ENCODE peak calls at places on chromosome 2, in five cellular contexts. Q, R, X, Z and V are unnamed samples.
A peak's percentile ranks its signal among the peaks of the same experiment; 100 is the strongest.

GRCh38 chr2:234998404-234999211 is 46.8 kb downstream of the SH3BP4 start:
- DNase-seq in Z (no peak), Q (no peak), R (no peak), X (no peak), V (no peak)

GRCh38 chr2:7633556-7634153 is 716.4 kb downstream of the RNF144A start:
- DNase-seq in Q (no peak), Z (no peak), R (no peak), X (no peak), V (no peak)

GRCh38 chr2:102041351-102041750 is 49.6 kb downstream of the IL1R2 start:
- DNase-seq in X (no peak), R (no peak), Z (no peak), Q (no peak), V (peak; percentile 66)

GRCh38 chr2:217313386-217313785 is 453.5 kb upstream of the TNP1 start:
- DNase-seq in Z (no peak), R (no peak), X (no peak), Q (no peak), V (no peak)

GRCh38 chr2:226911932-226912331 is 76.1 kb downstream of the RHBDD1 start:
- DNase-seq in R (no peak), X (no peak), Z (no peak), Q (no peak), V (peak; percentile 74)

GRCh38 chr2:84963692-84964405 is 7.1 kb upstream of the KCMF1 start:
- DNase-seq in Q (peak; percentile 76), X (no peak), R (no peak), Z (no peak), V (peak; percentile 97)

GRCh38 chr2:232611559-232612218 is 21.7 kb upstream of the EFHD1 start:
- DNase-seq in Z (peak; percentile 68), Q (peak; percentile 73), X (no peak), R (peak; percentile 62), V (peak; percentile 54)

GRCh38 chr2:134372141-134372540 is 118.3 kb downstream of the MGAT5 start:
- DNase-seq in R (no peak), X (no peak), Q (no peak), Z (no peak), V (peak; percentile 73)

GRCh38 chr2:208025814-208026184 is 472 bp upstream of the PLEKHM3 start:
- DNase-seq in Z (peak; percentile 33), Q (no peak), R (no peak), X (no peak), V (no peak)

GRCh38 chr2:142321706-142322280 is 191.0 kb upstream of the LRP1B start:
- DNase-seq in Q (no peak), Z (no peak), X (no peak), R (no peak), V (no peak)
- TF ChIP-seq RCOR1 in Q (no peak), Z (no peak), X (no peak), R (no peak), V (no peak)

DNA sequence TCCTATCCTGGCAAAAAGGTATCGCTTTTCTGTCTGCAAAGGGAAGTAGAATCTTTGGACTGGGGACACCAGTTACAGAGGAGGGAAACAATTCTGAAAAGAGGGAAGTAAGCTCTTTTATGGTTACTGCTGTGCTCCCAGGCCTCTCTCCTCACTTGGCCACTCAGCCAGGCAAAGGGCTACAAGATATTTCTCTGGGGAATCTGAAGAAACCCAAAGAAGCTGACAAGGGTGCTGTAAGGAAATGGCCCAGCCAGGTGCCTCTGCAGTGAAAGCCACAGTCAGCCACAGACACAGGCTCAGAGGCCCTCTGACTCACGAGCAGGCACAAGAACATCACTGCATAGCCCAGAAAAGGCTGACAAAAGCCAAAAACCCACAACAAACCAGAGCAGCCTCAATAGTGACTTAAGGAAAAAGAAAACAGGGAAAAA is 5.8 kb downstream of the HDLBP start:
- DNase-seq in Q (no peak), Z (no peak), R (no peak), X (peak; percentile 74), V (peak; percentile 61)
- TF ChIP-seq RCOR1 in Q (no peak), Z (no peak), R (no peak), X (no peak), V (no peak)

DNA sequence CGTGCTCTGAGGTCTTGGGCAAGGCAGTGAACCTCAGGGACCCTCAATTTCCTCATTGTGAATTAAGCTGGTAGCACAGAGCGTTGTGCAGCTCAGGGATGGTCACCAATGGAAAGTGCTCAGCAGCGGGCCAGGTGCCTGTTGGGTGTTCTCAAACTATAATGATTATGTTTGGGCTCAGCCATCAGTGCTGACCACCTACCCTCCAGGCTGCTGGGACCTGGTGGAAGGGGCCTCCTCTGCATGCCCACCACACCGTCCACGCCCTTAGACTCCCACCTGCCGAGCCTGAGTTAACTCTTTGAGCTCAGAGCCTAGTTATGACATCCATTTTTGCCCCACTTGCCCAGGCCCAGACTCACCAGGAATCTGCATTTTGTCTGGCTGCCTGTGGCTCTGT is 35.0 kb downstream of the GLI2 start:
- DNase-seq in Q (no peak), R (no peak), X (no peak), Z (no peak), V (no peak)
- TF ChIP-seq RCOR1 in Q (no peak), R (no peak), X (no peak), Z (no peak), V (no peak)

GRCh38 chr2:152647417-152648010 is 69.7 kb downstream of the PRPF40A start:
- DNase-seq in X (no peak), Z (no peak), Q (no peak), R (no peak), V (peak; percentile 49)

GRCh38 chr2:152649997-152650396 is 67.3 kb downstream of the PRPF40A start:
- DNase-seq in R (no peak), Z (no peak), X (no peak), Q (no peak), V (no peak)

GRCh38 chr2:152648336-152648735 is 68.9 kb downstream of the PRPF40A start:
- DNase-seq in Q (peak; percentile 17), R (no peak), X (no peak), Z (no peak), V (peak; percentile 32)

GRCh38 chr2:152651834-152652233 is 65.4 kb downstream of the PRPF40A start:
- DNase-seq in Q (no peak), Z (no peak), R (no peak), X (no peak), V (no peak)

DNA sequence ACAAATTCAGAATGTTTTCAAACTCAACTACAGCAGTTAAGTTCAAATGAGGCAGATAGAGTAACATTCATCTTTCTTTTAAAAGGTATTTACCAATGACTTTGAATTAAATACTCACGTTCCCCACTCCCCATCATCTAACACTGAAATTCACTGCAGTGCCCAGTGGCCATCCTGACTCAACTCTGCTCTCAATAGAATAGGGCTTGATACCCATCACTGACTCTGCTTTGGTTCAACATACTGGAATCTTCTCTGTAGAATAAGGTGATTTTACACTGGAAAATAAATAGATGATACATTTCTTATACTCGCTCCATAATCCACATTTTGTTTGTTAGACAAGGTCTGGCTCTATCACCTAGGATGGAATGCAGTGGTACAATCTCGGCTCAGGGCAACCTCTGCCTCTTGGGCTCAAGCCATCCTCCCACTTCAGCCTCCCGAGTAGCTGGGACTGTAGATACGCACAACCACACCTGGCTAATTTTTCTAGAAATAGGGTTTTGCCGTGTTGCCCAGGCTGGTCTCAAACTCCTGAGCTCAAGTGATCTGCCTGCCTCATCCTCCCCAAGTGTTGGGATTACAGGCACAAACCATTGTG is 66.4 kb downstream of the PRPF40A start:
- DNase-seq in Z (no peak), X (no peak), R (no peak), Q (no peak), V (no peak)
- TF ChIP-seq RCOR1 in Z (no peak), X (no peak), R (no peak), Q (no peak), V (no peak)

DNA sequence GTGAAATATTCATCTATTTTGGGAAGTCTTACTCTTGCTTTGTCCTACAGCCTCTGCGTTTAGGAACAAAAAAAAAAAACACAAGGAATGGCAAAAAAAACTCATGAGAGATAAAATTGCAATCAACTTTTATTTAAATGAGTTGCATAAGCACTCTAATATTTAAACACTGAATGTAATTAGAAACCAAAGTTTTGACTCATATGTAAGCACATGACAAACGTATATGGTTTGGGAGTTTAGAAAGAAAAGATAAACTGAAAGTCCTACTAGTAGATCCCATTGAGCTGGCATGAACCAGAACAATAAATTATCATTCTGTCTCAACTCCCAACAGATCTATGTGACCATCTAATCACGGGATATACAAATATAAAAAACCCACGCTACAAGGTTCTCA is 44.8 kb downstream of the REV1 start:
- DNase-seq in X (no peak), Q (no peak), Z (no peak), R (no peak), V (peak; percentile 71)
- TF ChIP-seq RCOR1 in X (no peak), Q (no peak), Z (no peak), R (no peak), V (no peak)

GRCh38 chr2:36672199-36672598 is 24.3 kb upstream of the VIT start:
- DNase-seq in X (no peak), R (no peak), Z (no peak), Q (peak; percentile 69), V (peak; percentile 69)
- TF ChIP-seq RCOR1 in X (no peak), R (no peak), Z (no peak), Q (no peak), V (no peak)